ENCODE peak calls at places on chromosomes 13 and 19, in seven cellular contexts. E, Q, O, B, U, G and T are unnamed samples.

GRCh38 chr13:41418027-41418426 is 39.3 kb upstream of the RGCC start:
- DNase-seq in E (no peak), U (no peak), B (no peak), G (no peak), Q (no peak), O (no peak), T (no peak)

GRCh38 chr19:18856385-18857126 is 24.8 kb downstream of the UPF1 start:
- DNase-seq in E (no peak), B (no peak), Q (peak; percentile 93), U (peak; percentile 48), O (no peak), G (no peak), T (no peak)

GRCh38 chr19:51063664-51064063 is 1.2 kb downstream of the KLK13 start:
- DNase-seq in B (no peak), E (no peak), G (no peak), O (no peak), U (no peak), Q (no peak), T (no peak)

GRCh38 chr13:76878043-76878442 is 8.2 kb downstream of the KCTD12 start:
- DNase-seq in O (no peak), B (no peak), E (no peak), Q (no peak), U (no peak), G (no peak), T (no peak)

GRCh38 chr13:113927661-113928581 is 46.0 kb downstream of the C13orf46 start:
- DNase-seq in Q (no peak), U (no peak), G (no peak), O (peak; percentile 73), B (no peak), E (no peak), T (no peak)

GRCh38 chr19:46250057-46250456 is 20.5 kb downstream of the IGFL1 start:
- DNase-seq in Q (no peak), G (no peak), B (no peak), U (no peak), E (no peak), O (no peak), T (no peak)

GRCh38 chr13:113813070-113813748 is 50.7 kb downstream of the GAS6 start:
- DNase-seq in E (no peak), U (no peak), B (no peak), G (no peak), O (peak; percentile 15), Q (no peak), T (no peak)

GRCh38 chr19:5032101-5032967 is 63.4 kb downstream of the KDM4B start:
- DNase-seq in Q (no peak), E (no peak), B (no peak), O (no peak), G (peak; percentile 34), U (no peak), T (no peak)

GRCh38 chr19:49843265-49843664 is 7.7 kb upstream of the PTOV1 start:
- DNase-seq in U (no peak), O (no peak), G (no peak), Q (no peak), E (no peak), B (no peak), T (no peak)

GRCh38 chr19:33841685-33842084 is 45.0 kb downstream of the KCTD15 start:
- DNase-seq in G (no peak), O (no peak), B (no peak), Q (no peak), U (no peak), E (no peak), T (no peak)

GRCh38 chr19:41218615-41219507 is at the start of gene AXL:
- DNase-seq in B (peak; percentile 81), Q (peak; percentile 61), G (peak; percentile 71), U (no peak), O (peak; percentile 89), E (no peak), T (peak; percentile 73)

GRCh38 chr13:90201198-90201597 is 1146.3 kb upstream of the MIR17HG start:
- DNase-seq in Q (no peak), G (peak; percentile 5), O (no peak), E (no peak), U (no peak), B (no peak), T (no peak)

GRCh38 chr19:17522988-17523872 is 11.8 kb downstream of the PGLS start:
- DNase-seq in B (peak; percentile 41), O (peak; percentile 76), U (no peak), E (no peak), G (no peak), Q (peak; percentile 75), T (no peak)

GRCh38 chr13:31914843-31915242 is 116.7 kb upstream of the FRY start:
- DNase-seq in U (no peak), Q (no peak), O (no peak), E (no peak), G (no peak), B (no peak), T (no peak)

GRCh38 chr13:27482996-27483395 is 32.6 kb upstream of the MTIF3 start:
- DNase-seq in Q (peak; percentile 74), B (no peak), G (no peak), U (no peak), E (no peak), O (no peak), T (no peak)

GRCh38 chr13:112325941-112326645 is 50.1 kb upstream of the SPACA7 start:
- DNase-seq in Q (no peak), B (peak; percentile 20), U (no peak), O (no peak), G (no peak), E (no peak), T (no peak)

GRCh38 chr19:17081672-17082630 is 6.4 kb downstream of the MYO9B start:
- DNase-seq in O (peak; percentile 70), E (no peak), Q (peak; percentile 70), U (no peak), G (no peak), B (peak; percentile 57), T (no peak)

GRCh38 chr13:30362005-30362788 is 54.8 kb upstream of the KATNAL1 start:
- DNase-seq in E (no peak), Q (no peak), B (no peak), U (no peak), O (no peak), G (no peak), T (no peak)

GRCh38 chr13:112893570-112894422 is 75.2 kb upstream of the MCF2L start:
- DNase-seq in E (no peak), Q (peak; percentile 18), U (peak; percentile 71), B (peak; percentile 41), G (peak; percentile 79), O (peak; percentile 46), T (no peak)

GRCh38 chr19:33727331-33728028 is 69.2 kb upstream of the KCTD15 start:
- DNase-seq in E (no peak), O (no peak), Q (no peak), G (no peak), U (no peak), B (no peak), T (no peak)